ENCODE peak calls at places on chromosome 13, in seven cellular contexts. E is hypothalamus, P is EH, Z is GM04504, W is lower leg skin, U is cardiac fibroblast, I is nucleus accumbens. V is an unnamed sample.

GRCh38 chr13:113838711-113839201 is 25.1 kb downstream of the GAS6 start:
- DNase-seq in I (no peak), U (no peak), E (no peak), P (no peak), W (no peak), Z (no peak), V (no peak)

GRCh38 chr13:106100261-106100919 is 435.1 kb downstream of the EFNB2 start:
- DNase-seq in Z (no peak), W (no peak), P (no peak), E (no peak), I (no peak), U (no peak), V (no peak)

GRCh38 chr13:32036762-32037161 is 5.2 kb downstream of the FRY start:
- DNase-seq in W (no peak), U (no peak), Z (no peak), E (no peak), I (no peak), P (no peak), V (no peak)

GRCh38 chr13:40064723-40065122 is 409.3 kb downstream of the COG6 start:
- DNase-seq in U (peak; percentile 98), E (no peak), P (peak; percentile 65), I (no peak), W (no peak), Z (peak; percentile 96), V (no peak)

GRCh38 chr13:30755678-30756077 is 20.3 kb downstream of the ALOX5AP start:
- DNase-seq in U (no peak), P (no peak), I (no peak), W (no peak), Z (no peak), E (no peak), V (no peak)

GRCh38 chr13:31901985-31902384 is 129.6 kb upstream of the FRY start:
- DNase-seq in P (no peak), E (no peak), Z (no peak), U (no peak), I (no peak), W (no peak), V (peak; percentile 38)

GRCh38 chr13:39602614-39603366 is at the start of gene LHFPL6:
- DNase-seq in W (peak; percentile 96), U (peak; percentile 81), P (peak; percentile 85), Z (peak; percentile 57), I (peak; percentile 68), E (peak; percentile 80), V (peak; percentile 96)

GRCh38 chr13:44140146-44140545 is 233.5 kb upstream of the SERP2 start:
- DNase-seq in E (no peak), W (no peak), U (no peak), I (no peak), P (no peak), Z (no peak), V (no peak)

GRCh38 chr13:20254076-20254475 is 22.0 kb upstream of the GJB6 start:
- DNase-seq in U (no peak), Z (no peak), E (no peak), W (no peak), I (no peak), P (no peak), V (no peak)

GRCh38 chr13:46778879-46779278 is 18.1 kb downstream of the ESD start:
- DNase-seq in E (no peak), I (no peak), U (peak; percentile 61), W (no peak), Z (peak; percentile 12), P (peak; percentile 57), V (peak; percentile 62)

GRCh38 chr13:40063278-40063698 is 407.8 kb downstream of the COG6 start:
- DNase-seq in I (no peak), Z (no peak), W (no peak), P (no peak), E (no peak), U (no peak), V (no peak)

V was measured in adipocyte.